ENCODE peak calls at places on chromosomes 5 and 9, in ten cellular contexts. One of them, this sample, is unnamed.
A peak's percentile ranks its signal among the peaks of the same experiment; 100 is the strongest.

GRCh38 chr5:179171816-179172745 is 111.9 kb downstream of the ZNF354C start:
- DNase-seq in fibroblast of pulmonary artery: no peak
- DNase-seq in GM12865: no peak
- DNase-seq in fibroblast of the aortic adventitia: no peak
- DNase-seq in cardiac muscle cell: no peak
- DNase-seq in hepatocyte: no peak
- DNase-seq in fibroblast of lung: no peak
- DNase-seq in left ventricle myocardium inferior: no peak
- DNase-seq in IMR-90: no peak
- DNase-seq in GM23338: no peak
- DNase-seq in this sample: no peak

GRCh38 chr9:122606587-122606986 is 8.0 kb upstream of the OR1Q1 start:
- DNase-seq in hepatocyte: no peak
- DNase-seq in fibroblast of lung: no peak
- DNase-seq in cardiac muscle cell: no peak
- DNase-seq in fibroblast of the aortic adventitia: no peak
- DNase-seq in GM12865: no peak
- DNase-seq in IMR-90: no peak
- DNase-seq in fibroblast of pulmonary artery: no peak
- DNase-seq in left ventricle myocardium inferior: no peak
- DNase-seq in GM23338: no peak
- DNase-seq in this sample: no peak

GRCh38 chr5:99320461-99320860 is 391.7 kb upstream of the CHD1 start:
- DNase-seq in cardiac muscle cell: no peak
- DNase-seq in GM12865: peak; percentile 7
- DNase-seq in IMR-90: no peak
- DNase-seq in left ventricle myocardium inferior: no peak
- DNase-seq in fibroblast of lung: no peak
- DNase-seq in GM23338: peak; percentile 51
- DNase-seq in fibroblast of the aortic adventitia: no peak
- DNase-seq in fibroblast of pulmonary artery: no peak
- DNase-seq in hepatocyte: peak; percentile 10
- DNase-seq in this sample: no peak

GRCh38 chr5:64292611-64293215 is 127.1 kb downstream of the RNF180 start:
- DNase-seq in GM23338: no peak
- DNase-seq in IMR-90: no peak
- DNase-seq in fibroblast of pulmonary artery: peak; percentile 21
- DNase-seq in GM12865: no peak
- DNase-seq in fibroblast of the aortic adventitia: peak; percentile 14
- DNase-seq in cardiac muscle cell: no peak
- DNase-seq in fibroblast of lung: no peak
- DNase-seq in hepatocyte: peak; percentile 31
- DNase-seq in left ventricle myocardium inferior: no peak
- DNase-seq in this sample: no peak

GRCh38 chr5:1325870-1326546 is 18.9 kb downstream of the CLPTM1L start:
- DNase-seq in GM23338: no peak
- DNase-seq in fibroblast of lung: no peak
- DNase-seq in fibroblast of the aortic adventitia: no peak
- DNase-seq in fibroblast of pulmonary artery: no peak
- DNase-seq in GM12865: no peak
- DNase-seq in cardiac muscle cell: no peak
- DNase-seq in IMR-90: no peak
- DNase-seq in hepatocyte: no peak
- DNase-seq in left ventricle myocardium inferior: no peak
- DNase-seq in this sample: peak; percentile 42

GRCh38 chr5:145938699-145939531 is 2.5 kb downstream of the SH3RF2 start:
- DNase-seq in hepatocyte: no peak
- DNase-seq in GM12865: no peak
- DNase-seq in cardiac muscle cell: no peak
- DNase-seq in fibroblast of the aortic adventitia: no peak
- DNase-seq in fibroblast of lung: no peak
- DNase-seq in fibroblast of pulmonary artery: no peak
- DNase-seq in GM23338: no peak
- DNase-seq in IMR-90: no peak
- DNase-seq in left ventricle myocardium inferior: no peak
- DNase-seq in this sample: no peak

GRCh38 chr5:134917070-134917831 is 12.3 kb downstream of the PCBD2 start:
- DNase-seq in fibroblast of the aortic adventitia: no peak
- DNase-seq in GM23338: peak; percentile 70
- DNase-seq in IMR-90: no peak
- DNase-seq in hepatocyte: peak; percentile 18
- DNase-seq in cardiac muscle cell: no peak
- DNase-seq in left ventricle myocardium inferior: no peak
- DNase-seq in GM12865: no peak
- DNase-seq in fibroblast of pulmonary artery: no peak
- DNase-seq in fibroblast of lung: no peak
- DNase-seq in this sample: no peak

GRCh38 chr9:118418887-118419620 is 714.9 kb downstream of the TLR4 start:
- DNase-seq in fibroblast of the aortic adventitia: no peak
- DNase-seq in IMR-90: no peak
- DNase-seq in GM23338: no peak
- DNase-seq in fibroblast of lung: no peak
- DNase-seq in hepatocyte: peak; percentile 38
- DNase-seq in left ventricle myocardium inferior: no peak
- DNase-seq in fibroblast of pulmonary artery: no peak
- DNase-seq in GM12865: no peak
- DNase-seq in cardiac muscle cell: no peak
- DNase-seq in this sample: no peak

GRCh38 chr5:7615566-7616061 is 219.7 kb downstream of the ADCY2 start:
- DNase-seq in IMR-90: no peak
- DNase-seq in hepatocyte: no peak
- DNase-seq in GM23338: no peak
- DNase-seq in fibroblast of pulmonary artery: no peak
- DNase-seq in fibroblast of lung: no peak
- DNase-seq in left ventricle myocardium inferior: no peak
- DNase-seq in GM12865: no peak
- DNase-seq in fibroblast of the aortic adventitia: no peak
- DNase-seq in cardiac muscle cell: no peak
- DNase-seq in this sample: no peak

GRCh38 chr5:17123010-17123409 is 94.4 kb upstream of the BASP1 start:
- DNase-seq in GM12865: no peak
- DNase-seq in hepatocyte: no peak
- DNase-seq in IMR-90: no peak
- DNase-seq in GM23338: no peak
- DNase-seq in left ventricle myocardium inferior: no peak
- DNase-seq in fibroblast of the aortic adventitia: no peak
- DNase-seq in cardiac muscle cell: peak; percentile 14
- DNase-seq in fibroblast of pulmonary artery: peak; percentile 25
- DNase-seq in fibroblast of lung: no peak
- DNase-seq in this sample: no peak

GRCh38 chr9:101399641-101399965 is 952 bp downstream of the ZNF189 start:
- DNase-seq in GM23338: no peak
- DNase-seq in fibroblast of pulmonary artery: no peak
- DNase-seq in GM12865: peak; percentile 8
- DNase-seq in IMR-90: no peak
- DNase-seq in fibroblast of the aortic adventitia: no peak
- DNase-seq in cardiac muscle cell: no peak
- DNase-seq in left ventricle myocardium inferior: no peak
- DNase-seq in hepatocyte: no peak
- DNase-seq in fibroblast of lung: peak; percentile 7
- DNase-seq in this sample: no peak

GRCh38 chr9:101398335-101398929 is at the start of the genes MRPL50 and ZNF189:
- DNase-seq in left ventricle myocardium inferior: peak; percentile 97
- DNase-seq in fibroblast of pulmonary artery: peak; percentile 99
- DNase-seq in GM12865: peak; percentile 99
- DNase-seq in cardiac muscle cell: peak; percentile 98
- DNase-seq in fibroblast of the aortic adventitia: peak; percentile 99
- DNase-seq in fibroblast of lung: peak; percentile 99
- DNase-seq in IMR-90: peak; percentile 99
- DNase-seq in GM23338: peak; percentile 100
- DNase-seq in hepatocyte: peak; percentile 98
- DNase-seq in this sample: peak; percentile 99

GRCh38 chr9:101398930-101399640 is 434 bp downstream of the ZNF189 start:
- DNase-seq in IMR-90: no peak
- DNase-seq in hepatocyte: peak; percentile 13
- DNase-seq in fibroblast of lung: peak; percentile 2
- DNase-seq in fibroblast of pulmonary artery: no peak
- DNase-seq in cardiac muscle cell: peak; percentile 12
- DNase-seq in fibroblast of the aortic adventitia: peak; percentile 8
- DNase-seq in left ventricle myocardium inferior: no peak
- DNase-seq in GM23338: no peak
- DNase-seq in GM12865: peak; percentile 23
- DNase-seq in this sample: peak; percentile 40

GRCh38 chr9:101397746-101398334 is 578 bp downstream of the MRPL50 start:
- DNase-seq in fibroblast of lung: no peak
- DNase-seq in GM23338: no peak
- DNase-seq in cardiac muscle cell: no peak
- DNase-seq in hepatocyte: no peak
- DNase-seq in left ventricle myocardium inferior: no peak
- DNase-seq in fibroblast of pulmonary artery: no peak
- DNase-seq in GM12865: peak; percentile 34
- DNase-seq in fibroblast of the aortic adventitia: no peak
- DNase-seq in IMR-90: no peak
- DNase-seq in this sample: no peak

DNA sequence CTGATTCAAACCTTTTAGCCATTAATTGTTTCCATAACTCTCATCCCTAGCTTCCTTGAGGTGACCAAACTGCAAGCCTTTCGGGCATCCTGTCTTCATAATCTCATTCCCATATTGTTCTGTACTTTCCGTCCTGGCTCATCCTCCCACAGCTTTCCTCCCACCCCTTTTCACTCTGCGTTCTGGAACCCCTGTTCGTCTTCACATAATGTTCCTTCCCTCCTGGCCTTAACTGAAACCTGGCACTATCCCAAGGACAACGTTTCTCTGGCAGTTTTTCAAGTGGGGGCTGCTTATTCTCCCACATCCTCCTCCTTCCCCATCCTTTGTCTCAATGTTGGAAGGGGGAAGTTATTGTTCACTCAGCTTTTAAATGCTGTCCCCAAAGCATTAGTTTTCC is 1.5 kb downstream of the ZNF189 start:
- DNase-seq in cardiac muscle cell: no peak
- DNase-seq in left ventricle myocardium inferior: peak; percentile 30
- DNase-seq in IMR-90: no peak
- DNase-seq in GM23338: no peak
- DNase-seq in GM12865: no peak
- DNase-seq in hepatocyte: peak; percentile 16
- DNase-seq in fibroblast of lung: no peak
- DNase-seq in fibroblast of pulmonary artery: peak; percentile 89
- DNase-seq in fibroblast of the aortic adventitia: peak; percentile 10
- DNase-seq in this sample: peak; percentile 15
- H3K4me3 ChIP-seq in cardiac muscle cell: peak overlapping the region; percentile 45
- H3K4me3 ChIP-seq in left ventricle myocardium inferior: peak overlapping the region; percentile 85
- H3K4me3 ChIP-seq in IMR-90: peak overlapping the region; percentile 58
- H3K4me3 ChIP-seq in GM23338: peak overlapping the region; percentile 78
- H3K4me3 ChIP-seq in GM12865: no peak overlapping the region
- H3K4me3 ChIP-seq in hepatocyte: peak overlapping the region; percentile 92
- H3K4me3 ChIP-seq in fibroblast of lung: peak overlapping the region; percentile 93
- H3K4me3 ChIP-seq in fibroblast of pulmonary artery: peak overlapping the region; percentile 95
- H3K4me3 ChIP-seq in fibroblast of the aortic adventitia: peak overlapping the region; percentile 83
- H3K4me3 ChIP-seq in this sample: peak overlapping the region; percentile 90

GRCh38 chr9:133456409-133456808 is 3.4 kb upstream of the CACFD1 start:
- DNase-seq in fibroblast of the aortic adventitia: no peak
- DNase-seq in GM23338: peak; percentile 41
- DNase-seq in left ventricle myocardium inferior: no peak
- DNase-seq in IMR-90: no peak
- DNase-seq in hepatocyte: no peak
- DNase-seq in cardiac muscle cell: no peak
- DNase-seq in fibroblast of lung: no peak
- DNase-seq in fibroblast of pulmonary artery: no peak
- DNase-seq in GM12865: no peak
- DNase-seq in this sample: no peak
- TF ChIP-seq CTCF in fibroblast of the aortic adventitia: no peak
- TF ChIP-seq CTCF in GM23338: peak; percentile 33
- TF ChIP-seq CTCF in left ventricle myocardium inferior: no peak
- TF ChIP-seq CTCF in IMR-90: peak; percentile 5
- TF ChIP-seq CTCF in hepatocyte: no peak
- TF ChIP-seq CTCF in cardiac muscle cell: no peak
- TF ChIP-seq CTCF in fibroblast of lung: no peak
- TF ChIP-seq CTCF in fibroblast of pulmonary artery: peak; percentile 5
- TF ChIP-seq CTCF in GM12865: peak; percentile 14
- TF ChIP-seq CTCF in this sample: no peak

DNA sequence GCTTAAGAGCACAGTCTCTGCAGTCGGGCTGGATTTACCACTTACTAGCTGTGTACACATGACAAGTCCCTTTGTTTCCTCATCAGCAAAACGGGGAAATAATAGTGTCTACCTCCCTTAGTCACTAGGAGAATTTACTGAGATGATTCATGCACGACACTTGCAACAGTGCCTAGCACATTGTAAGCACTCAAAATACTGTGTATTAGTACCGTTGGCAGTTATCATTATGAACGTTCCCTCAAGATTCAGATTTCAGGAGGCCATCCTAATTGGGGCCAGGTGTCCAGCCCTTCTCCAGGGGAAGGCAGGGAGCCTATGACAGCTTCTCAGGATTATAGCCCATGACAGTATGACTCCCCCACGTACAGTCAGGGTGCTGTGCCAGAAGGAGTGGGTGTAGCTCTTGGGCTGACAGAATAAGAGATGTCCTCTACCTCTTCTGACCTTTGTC is 164.3 kb downstream of the DOCK2 start:
- DNase-seq in fibroblast of pulmonary artery: peak; percentile 72
- DNase-seq in GM23338: no peak
- DNase-seq in GM12865: peak; percentile 43
- DNase-seq in fibroblast of lung: peak; percentile 36
- DNase-seq in fibroblast of the aortic adventitia: peak; percentile 68
- DNase-seq in cardiac muscle cell: no peak
- DNase-seq in IMR-90: peak; percentile 70
- DNase-seq in hepatocyte: peak; percentile 22
- DNase-seq in left ventricle myocardium inferior: no peak
- DNase-seq in this sample: peak; percentile 55
- H3K4me3 ChIP-seq in fibroblast of pulmonary artery: no peak overlapping the region
- H3K4me3 ChIP-seq in GM23338: no peak overlapping the region
- H3K4me3 ChIP-seq in GM12865: no peak overlapping the region
- H3K4me3 ChIP-seq in fibroblast of lung: no peak overlapping the region
- H3K4me3 ChIP-seq in fibroblast of the aortic adventitia: no peak overlapping the region
- H3K4me3 ChIP-seq in cardiac muscle cell: no peak overlapping the region
- H3K4me3 ChIP-seq in IMR-90: no peak overlapping the region
- H3K4me3 ChIP-seq in hepatocyte: no peak overlapping the region
- H3K4me3 ChIP-seq in left ventricle myocardium inferior: no peak overlapping the region
- H3K4me3 ChIP-seq in this sample: no peak overlapping the region

GRCh38 chr5:92627186-92627585 is 953.8 kb downstream of the NR2F1-AS1 start:
- DNase-seq in hepatocyte: no peak
- DNase-seq in IMR-90: no peak
- DNase-seq in left ventricle myocardium inferior: no peak
- DNase-seq in fibroblast of lung: no peak
- DNase-seq in fibroblast of pulmonary artery: no peak
- DNase-seq in GM12865: no peak
- DNase-seq in cardiac muscle cell: no peak
- DNase-seq in GM23338: no peak
- DNase-seq in fibroblast of the aortic adventitia: no peak
- DNase-seq in this sample: no peak

GRCh38 chr5:92634883-92635282 is 946.1 kb downstream of the NR2F1-AS1 start:
- DNase-seq in GM12865: no peak
- DNase-seq in left ventricle myocardium inferior: no peak
- DNase-seq in GM23338: no peak
- DNase-seq in cardiac muscle cell: peak; percentile 23
- DNase-seq in hepatocyte: no peak
- DNase-seq in fibroblast of the aortic adventitia: no peak
- DNase-seq in fibroblast of lung: no peak
- DNase-seq in IMR-90: no peak
- DNase-seq in fibroblast of pulmonary artery: no peak
- DNase-seq in this sample: no peak

GRCh38 chr5:92633821-92634220 is 947.2 kb downstream of the NR2F1-AS1 start:
- DNase-seq in fibroblast of lung: peak; percentile 79
- DNase-seq in fibroblast of the aortic adventitia: no peak
- DNase-seq in GM23338: no peak
- DNase-seq in left ventricle myocardium inferior: no peak
- DNase-seq in hepatocyte: no peak
- DNase-seq in IMR-90: peak; percentile 71
- DNase-seq in GM12865: no peak
- DNase-seq in cardiac muscle cell: no peak
- DNase-seq in fibroblast of pulmonary artery: no peak
- DNase-seq in this sample: peak; percentile 83

GRCh38 chr5:92629574-92629973 is 951.4 kb downstream of the NR2F1-AS1 start:
- DNase-seq in hepatocyte: no peak
- DNase-seq in GM23338: no peak
- DNase-seq in cardiac muscle cell: no peak
- DNase-seq in fibroblast of lung: no peak
- DNase-seq in GM12865: no peak
- DNase-seq in IMR-90: no peak
- DNase-seq in fibroblast of the aortic adventitia: no peak
- DNase-seq in left ventricle myocardium inferior: no peak
- DNase-seq in fibroblast of pulmonary artery: no peak
- DNase-seq in this sample: no peak

GRCh38 chr5:92629000-92629399 is 952.0 kb downstream of the NR2F1-AS1 start:
- DNase-seq in fibroblast of pulmonary artery: no peak
- DNase-seq in hepatocyte: no peak
- DNase-seq in left ventricle myocardium inferior: no peak
- DNase-seq in GM12865: no peak
- DNase-seq in fibroblast of the aortic adventitia: no peak
- DNase-seq in cardiac muscle cell: no peak
- DNase-seq in GM23338: no peak
- DNase-seq in IMR-90: no peak
- DNase-seq in fibroblast of lung: no peak
- DNase-seq in this sample: no peak
- TF ChIP-seq CTCF in fibroblast of pulmonary artery: no peak
- TF ChIP-seq CTCF in hepatocyte: no peak
- TF ChIP-seq CTCF in left ventricle myocardium inferior: no peak
- TF ChIP-seq CTCF in GM12865: no peak
- TF ChIP-seq CTCF in fibroblast of the aortic adventitia: no peak
- TF ChIP-seq CTCF in cardiac muscle cell: no peak
- TF ChIP-seq CTCF in GM23338: no peak
- TF ChIP-seq CTCF in IMR-90: no peak
- TF ChIP-seq CTCF in fibroblast of lung: no peak
- TF ChIP-seq CTCF in this sample: no peak

This sample was measured in fibroblast of villous mesenchyme.